ENCODE peak calls at places on chromosomes 12 and 14, in seven cellular contexts. T is SK-N-SH, W is HepG2, E is K562, G is GM12891, V is GM12892, O is GM12878. L is an unnamed sample.

GRCh38 chr14:24062216-24062980 is 9.0 kb upstream of the CPNE6 start:
- DNase-seq in T (peak), W (no peak), E (no peak), G (no peak), V (peak), O (no peak), L (no peak)

GRCh38 chr14:89339579-89339978 is 77.5 kb downstream of the FOXN3 start:
- DNase-seq in T (no peak), W (no peak), E (no peak), G (no peak), V (no peak), O (no peak), L (no peak)

GRCh38 chr12:4849946-4850345 is 59.8 kb upstream of the KCNA1 start:
- DNase-seq in T (no peak), W (no peak), E (no peak), G (no peak), V (no peak), O (no peak), L (no peak)

GRCh38 chr14:32468955-32469354 is 139.9 kb downstream of the AKAP6 start:
- DNase-seq in T (no peak), W (peak), E (no peak), G (no peak), V (no peak), O (no peak), L (no peak)

GRCh38 chr14:22252591-22253178 is 336.3 kb downstream of the DAD1 start:
- DNase-seq in T (no peak), W (no peak), E (no peak), G (no peak), V (no peak), O (no peak), L (no peak)

GRCh38 chr12:1256991-1257390 is 266.0 kb downstream of the ERC1 start:
- DNase-seq in T (no peak), W (no peak), E (no peak), G (no peak), V (no peak), O (no peak), L (no peak)

GRCh38 chr12:127809236-127809635 is 457.7 kb upstream of the TMEM132C start:
- DNase-seq in T (no peak), W (no peak), E (no peak), G (no peak), V (no peak), O (no peak), L (no peak)

GRCh38 chr12:118016424-118017264 is at the start of gene RFC5:
- DNase-seq in T (peak), W (peak), E (peak), G (peak), V (peak), O (peak), L (peak)

GRCh38 chr12:95318071-95318545 is 100.5 kb downstream of the VEZT start:
- DNase-seq in T (no peak), W (peak), E (no peak), G (no peak), V (no peak), O (no peak), L (no peak)

GRCh38 chr14:60656755-60657608 is 7.7 kb upstream of the SIX1 start:
- DNase-seq in T (peak), W (peak), E (peak), G (peak), V (peak), O (peak), L (peak)

GRCh38 chr14:38210168-38210567 is 2.5 kb downstream of the SSTR1 start:
- DNase-seq in T (no peak), W (no peak), E (no peak), G (no peak), V (no peak), O (no peak), L (no peak)

GRCh38 chr12:51951199-51951842 is at the start of gene ACVR1B:
- DNase-seq in T (peak), W (peak), E (peak), G (peak), V (peak), O (peak), L (peak)

GRCh38 chr12:52699373-52699772 is 4.0 kb downstream of the KRT77 start:
- DNase-seq in T (no peak), W (no peak), E (no peak), G (no peak), V (no peak), O (no peak), L (no peak)

GRCh38 chr12:51019927-51020326 is 6.3 kb downstream of the SLC11A2 start:
- DNase-seq in T (no peak), W (no peak), E (no peak), G (no peak), V (no peak), O (no peak), L (no peak)

GRCh38 chr14:59728294-59728693 is 142.3 kb downstream of the RTN1 start:
- DNase-seq in T (peak), W (no peak), E (no peak), G (no peak), V (no peak), O (no peak), L (no peak)

GRCh38 chr14:54438703-54439102 is 2.5 kb downstream of the CNIH1 start:
- DNase-seq in T (no peak), W (no peak), E (no peak), G (no peak), V (no peak), O (no peak), L (no peak)

GRCh38 chr14:68548194-68549056 is 244.4 kb downstream of the ZFP36L1 start:
- DNase-seq in T (peak), W (no peak), E (no peak), G (no peak), V (no peak), O (no peak), L (no peak)

GRCh38 chr14:104561124-104561531 is 18.4 kb upstream of the C14orf180 start:
- DNase-seq in T (no peak), W (no peak), E (no peak), G (no peak), V (no peak), O (no peak), L (no peak)

GRCh38 chr14:104558231-104559042 is 21.1 kb upstream of the C14orf180 start:
- DNase-seq in T (no peak), W (no peak), E (no peak), G (no peak), V (no peak), O (no peak), L (no peak)

GRCh38 chr14:104560586-104560945 is 19.0 kb upstream of the C14orf180 start:
- DNase-seq in T (no peak), W (no peak), E (no peak), G (no peak), V (no peak), O (no peak), L (no peak)

GRCh38 chr14:104559043-104559768 is 20.4 kb upstream of the C14orf180 start:
- DNase-seq in T (no peak), W (no peak), E (no peak), G (no peak), V (no peak), O (no peak), L (no peak)

GRCh38 chr14:104559769-104560585 is 19.6 kb upstream of the C14orf180 start:
- DNase-seq in T (no peak), W (no peak), E (no peak), G (no peak), V (no peak), O (no peak), L (no peak)
- TF ChIP-seq TAF1 in T (no peak), W (no peak), E (no peak), G (no peak), V (no peak), O (no peak), L (no peak)

GRCh38 chr14:95520346-95520745 is 3.9 kb upstream of the SYNE3 start:
- DNase-seq in T (no peak), W (no peak), E (no peak), G (no peak), V (no peak), O (no peak), L (no peak)
- TF ChIP-seq TAF1 in T (no peak), W (no peak), E (no peak), G (no peak), V (no peak), O (no peak), L (no peak)

GRCh38 chr14:76121089-76121748 is 30.5 kb upstream of the GPATCH2L start:
- DNase-seq in T (no peak), W (no peak), E (no peak), G (no peak), V (no peak), O (no peak), L (no peak)
- TF ChIP-seq TAF1 in T (no peak), W (no peak), E (no peak), G (no peak), V (no peak), O (no peak), L (no peak)

DNA sequence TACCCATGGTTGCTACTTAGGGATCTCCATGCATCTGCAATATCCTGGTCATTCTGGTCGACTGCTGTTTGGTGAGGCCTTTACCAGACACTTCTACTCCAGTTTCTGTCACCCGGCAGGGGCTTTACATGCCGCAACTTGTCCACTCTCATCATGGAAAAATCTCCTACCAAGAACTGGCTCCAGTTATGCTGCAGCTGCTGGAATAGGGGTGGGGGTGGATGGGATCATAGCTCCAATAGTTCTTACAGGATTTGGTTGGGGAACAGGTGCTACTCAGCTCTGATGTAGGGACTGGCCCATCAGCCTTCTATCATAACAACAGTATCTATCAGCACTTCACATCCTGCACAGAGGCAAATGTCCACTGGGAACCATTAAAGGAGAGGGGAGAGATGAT is 51.6 kb downstream of the SPTB start:
- DNase-seq in T (no peak), W (no peak), E (no peak), G (no peak), V (no peak), O (no peak), L (no peak)
- TF ChIP-seq TAF1 in T (no peak), W (no peak), E (no peak), G (no peak), V (no peak), O (no peak), L (no peak)

GRCh38 chr12:121792607-121793500 is 634 bp downstream of the RHOF start:
- DNase-seq in T (no peak), W (peak), E (no peak), G (no peak), V (peak), O (no peak), L (no peak)

GRCh38 chr12:121793836-121794531 is 496 bp upstream of the RHOF start:
- DNase-seq in T (peak), W (peak), E (peak), G (no peak), V (peak), O (peak), L (peak)

GRCh38 chr12:121793501-121793835 is at the start of gene RHOF:
- DNase-seq in T (peak), W (no peak), E (no peak), G (no peak), V (peak), O (no peak), L (no peak)

GRCh38 chr12:121795029-121795977 is 1.8 kb upstream of the RHOF start:
- DNase-seq in T (peak), W (peak), E (peak), G (no peak), V (peak), O (no peak), L (peak)

DNA sequence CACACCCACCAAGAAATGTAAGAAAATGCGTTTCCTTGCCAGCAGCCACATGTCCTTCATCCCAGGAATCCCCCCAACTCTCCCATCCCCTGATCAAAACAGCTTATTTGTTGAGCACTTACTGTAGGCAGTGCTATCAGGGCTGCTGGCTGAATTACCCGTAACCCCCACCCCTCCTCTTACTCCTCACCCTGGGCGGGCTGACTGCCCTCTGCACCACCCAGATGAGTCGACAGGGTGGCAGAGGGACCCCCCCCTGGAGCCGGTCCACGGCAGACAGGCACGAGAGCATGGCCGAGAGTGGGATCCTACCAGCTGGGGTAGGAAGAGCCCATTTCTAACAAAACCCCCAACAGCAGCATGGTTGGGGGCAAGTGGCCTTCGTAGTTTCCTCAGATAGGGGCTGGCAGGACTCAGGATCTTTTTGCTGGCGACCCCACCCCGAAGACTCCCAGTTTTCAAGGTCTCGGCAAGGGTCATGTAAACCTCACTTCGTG is 1.1 kb upstream of the RHOF start:
- DNase-seq in T (peak), W (no peak), E (peak), G (no peak), V (peak), O (no peak), L (no peak)
- TF ChIP-seq TAF1 in T (no peak), W (no peak), E (no peak), G (no peak), V (no peak), O (no peak), L (no peak)

DNA sequence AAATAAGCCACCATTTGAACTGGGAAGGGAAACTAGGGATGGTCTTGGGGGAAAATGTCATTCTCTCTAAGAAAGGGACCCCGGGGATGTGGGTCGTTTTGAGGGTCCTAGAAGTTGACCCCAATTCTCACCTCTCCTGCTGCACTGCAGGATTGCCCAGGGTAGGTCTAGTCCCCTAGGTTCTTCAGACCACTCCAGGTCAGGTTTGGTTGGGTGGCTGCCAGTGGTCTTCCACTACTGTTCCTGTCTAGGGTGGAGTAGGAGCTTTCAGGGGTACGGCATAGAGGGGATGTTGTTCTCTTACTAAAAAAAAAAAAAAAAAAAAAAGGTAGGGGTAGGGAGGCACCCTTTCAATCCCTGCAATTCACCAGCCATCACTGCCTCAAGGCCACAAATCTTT is 7.3 kb downstream of the HOXC8 start:
- DNase-seq in T (no peak), W (no peak), E (no peak), G (no peak), V (no peak), O (no peak), L (no peak)
- TF ChIP-seq TAF1 in T (no peak), W (no peak), E (no peak), G (no peak), V (no peak), O (no peak), L (no peak)

DNA sequence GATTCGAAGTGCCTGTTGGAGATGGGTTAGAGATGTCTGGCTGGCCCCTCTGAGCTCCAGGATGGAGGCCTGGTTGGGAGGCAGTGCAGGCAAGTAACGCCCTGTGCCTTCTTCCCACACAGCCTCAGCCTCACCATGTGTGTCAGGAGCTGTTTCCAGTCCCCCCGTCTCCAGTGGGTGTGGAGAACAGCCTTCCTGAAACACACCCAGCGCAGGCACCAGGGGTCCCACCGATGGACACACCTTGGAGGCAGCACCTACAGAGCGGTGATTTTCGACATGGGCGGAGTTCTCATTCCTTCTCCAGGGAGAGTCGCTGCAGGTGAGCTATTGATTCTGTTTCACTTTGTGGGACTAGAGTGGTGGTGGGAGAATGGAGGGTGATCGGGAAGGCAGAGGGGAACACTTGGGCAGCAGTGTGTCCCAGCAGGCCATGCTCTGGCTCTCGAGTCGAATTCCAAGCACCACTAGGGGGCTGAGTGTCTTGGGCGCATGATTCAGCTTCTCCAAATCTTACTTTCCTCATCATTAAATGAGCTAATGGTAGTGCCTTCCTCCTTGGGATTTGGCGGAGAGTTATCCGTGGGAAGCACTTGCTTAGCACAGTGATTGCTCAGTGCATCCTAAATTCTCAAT is 6.8 kb downstream of the ACAD10 start:
- DNase-seq in T (no peak), W (no peak), E (peak), G (no peak), V (no peak), O (no peak), L (peak)
- TF ChIP-seq TAF1 in T (no peak), W (no peak), E (no peak), G (no peak), V (no peak), O (no peak), L (no peak)

DNA sequence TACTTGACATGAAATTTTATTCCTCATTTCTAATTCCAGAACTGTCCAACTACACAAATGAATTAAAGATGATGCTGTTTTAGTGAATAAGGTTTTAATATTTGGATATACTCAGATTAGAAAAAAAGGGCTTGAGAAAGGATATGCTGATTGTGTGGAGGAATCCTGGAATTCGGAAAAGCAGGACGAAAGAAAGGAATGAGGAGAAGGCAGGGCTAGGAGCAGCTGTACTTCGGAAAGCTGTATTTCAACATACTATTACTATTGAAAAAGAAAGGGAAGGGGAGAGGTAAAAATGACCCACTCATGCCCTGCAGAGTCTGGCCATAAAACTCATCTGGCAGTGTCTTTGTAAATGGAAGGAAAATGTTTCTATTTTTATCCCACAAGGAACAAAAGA is 63.1 kb upstream of the PLBD1 start:
- DNase-seq in T (no peak), W (no peak), E (no peak), G (no peak), V (no peak), O (no peak), L (no peak)
- TF ChIP-seq TAF1 in T (no peak), W (no peak), E (no peak), G (no peak), V (no peak), O (no peak), L (no peak)

GRCh38 chr12:67714648-67715047 is 66.1 kb downstream of the DYRK2 start:
- DNase-seq in T (no peak), W (no peak), E (no peak), G (no peak), V (no peak), O (no peak), L (no peak)

GRCh38 chr12:67716817-67717216 is 68.3 kb downstream of the DYRK2 start:
- DNase-seq in T (no peak), W (peak), E (no peak), G (no peak), V (no peak), O (no peak), L (no peak)

GRCh38 chr12:67721216-67721615 is 72.7 kb downstream of the DYRK2 start:
- DNase-seq in T (no peak), W (no peak), E (no peak), G (no peak), V (no peak), O (no peak), L (no peak)

GRCh38 chr12:67720383-67720856 is 71.9 kb downstream of the DYRK2 start:
- DNase-seq in T (peak), W (no peak), E (no peak), G (no peak), V (no peak), O (no peak), L (no peak)
- TF ChIP-seq TAF1 in T (no peak), W (no peak), E (no peak), G (no peak), V (no peak), O (no peak), L (no peak)

DNA sequence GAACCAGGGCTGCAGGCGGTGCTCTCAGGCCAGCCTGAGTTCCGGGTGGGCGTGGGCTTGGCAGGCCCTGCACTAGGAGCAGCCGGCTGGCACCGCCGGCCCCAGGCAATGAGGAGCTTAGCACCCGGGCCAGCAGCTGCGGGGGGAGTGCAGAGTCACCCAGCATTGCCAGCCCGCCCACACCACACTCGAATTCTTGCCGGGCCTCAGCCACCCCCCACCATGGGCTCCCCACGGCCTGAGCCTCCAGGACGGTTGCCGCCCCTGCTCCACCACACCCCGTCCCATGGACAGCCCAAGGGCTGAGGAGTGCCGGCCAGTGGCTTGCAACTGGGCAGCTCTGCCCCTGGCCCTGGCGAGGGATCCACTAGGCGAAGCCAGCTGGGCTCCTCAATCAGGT is 453.4 kb downstream of the TMTC2 start:
- DNase-seq in T (no peak), W (no peak), E (no peak), G (no peak), V (no peak), O (no peak), L (no peak)
- TF ChIP-seq TAF1 in T (no peak), W (no peak), E (no peak), G (no peak), V (no peak), O (no peak), L (no peak)

L was measured in H1.